ENCODE peak calls at places on chromosomes 6 and 20, in seven cellular contexts. One of them, this sample, is unnamed.

GRCh38 chr6:33604941-33605854 is 15.9 kb upstream of the ITPR3 start:
- DNase-seq in adrenal gland: no peak
- DNase-seq in SK-N-SH: no peak
- DNase-seq in adipocyte: no peak
- DNase-seq in tibial nerve: no peak
- DNase-seq in CD8-positive, alpha-beta memory T cell: no peak
- DNase-seq in fibroblast of mammary gland: peak; percentile 34
- DNase-seq in this sample: peak; percentile 73

GRCh38 chr6:51299649-51300380 is 481.1 kb downstream of the TFAP2B start:
- DNase-seq in adrenal gland: no peak
- DNase-seq in SK-N-SH: no peak
- DNase-seq in adipocyte: no peak
- DNase-seq in tibial nerve: no peak
- DNase-seq in CD8-positive, alpha-beta memory T cell: no peak
- DNase-seq in fibroblast of mammary gland: no peak
- DNase-seq in this sample: no peak

GRCh38 chr20:41978246-41978790 is 360.1 kb upstream of the CHD6 start:
- DNase-seq in adrenal gland: no peak
- DNase-seq in SK-N-SH: no peak
- DNase-seq in adipocyte: no peak
- DNase-seq in tibial nerve: no peak
- DNase-seq in CD8-positive, alpha-beta memory T cell: no peak
- DNase-seq in fibroblast of mammary gland: no peak
- DNase-seq in this sample: no peak

GRCh38 chr20:24981282-24981681 is 11.3 kb downstream of the APMAP start:
- DNase-seq in adrenal gland: no peak
- DNase-seq in SK-N-SH: no peak
- DNase-seq in adipocyte: no peak
- DNase-seq in tibial nerve: no peak
- DNase-seq in CD8-positive, alpha-beta memory T cell: no peak
- DNase-seq in fibroblast of mammary gland: no peak
- DNase-seq in this sample: no peak

GRCh38 chr20:4439461-4439860 is 282.2 kb upstream of the PRND start:
- DNase-seq in adrenal gland: no peak
- DNase-seq in SK-N-SH: no peak
- DNase-seq in adipocyte: no peak
- DNase-seq in tibial nerve: no peak
- DNase-seq in CD8-positive, alpha-beta memory T cell: no peak
- DNase-seq in fibroblast of mammary gland: no peak
- DNase-seq in this sample: peak; percentile 36

GRCh38 chr6:100846276-100846675 is 34.9 kb downstream of the ASCC3 start:
- DNase-seq in adrenal gland: no peak
- DNase-seq in SK-N-SH: no peak
- DNase-seq in adipocyte: no peak
- DNase-seq in tibial nerve: no peak
- DNase-seq in CD8-positive, alpha-beta memory T cell: no peak
- DNase-seq in fibroblast of mammary gland: no peak
- DNase-seq in this sample: no peak

GRCh38 chr6:54617730-54618129 is 228.8 kb upstream of the FAM83B start:
- DNase-seq in adrenal gland: no peak
- DNase-seq in SK-N-SH: no peak
- DNase-seq in adipocyte: peak; percentile 90
- DNase-seq in tibial nerve: no peak
- DNase-seq in CD8-positive, alpha-beta memory T cell: no peak
- DNase-seq in fibroblast of mammary gland: peak; percentile 74
- DNase-seq in this sample: peak; percentile 75

GRCh38 chr6:146788115-146788514 is 189.3 kb downstream of the ADGB start:
- DNase-seq in adrenal gland: no peak
- DNase-seq in SK-N-SH: no peak
- DNase-seq in adipocyte: no peak
- DNase-seq in tibial nerve: no peak
- DNase-seq in CD8-positive, alpha-beta memory T cell: no peak
- DNase-seq in fibroblast of mammary gland: peak; percentile 18
- DNase-seq in this sample: peak; percentile 12

GRCh38 chr20:37145014-37145413 is 34.1 kb upstream of the RPN2 start:
- DNase-seq in adrenal gland: no peak
- DNase-seq in SK-N-SH: no peak
- DNase-seq in adipocyte: peak; percentile 22
- DNase-seq in tibial nerve: no peak
- DNase-seq in CD8-positive, alpha-beta memory T cell: no peak
- DNase-seq in fibroblast of mammary gland: no peak
- DNase-seq in this sample: no peak

GRCh38 chr20:2696646-2697045 is 4.1 kb downstream of the EBF4 start:
- DNase-seq in adrenal gland: no peak
- DNase-seq in SK-N-SH: no peak
- DNase-seq in adipocyte: no peak
- DNase-seq in tibial nerve: no peak
- DNase-seq in CD8-positive, alpha-beta memory T cell: no peak
- DNase-seq in fibroblast of mammary gland: no peak
- DNase-seq in this sample: no peak

GRCh38 chr20:43926287-43926686 is 11.6 kb downstream of the TOX2 start:
- DNase-seq in adrenal gland: no peak
- DNase-seq in SK-N-SH: no peak
- DNase-seq in adipocyte: no peak
- DNase-seq in tibial nerve: no peak
- DNase-seq in CD8-positive, alpha-beta memory T cell: no peak
- DNase-seq in fibroblast of mammary gland: no peak
- DNase-seq in this sample: no peak

GRCh38 chr6:152136449-152136825 is 329.0 kb downstream of the ESR1 start:
- DNase-seq in adrenal gland: no peak
- DNase-seq in SK-N-SH: no peak
- DNase-seq in adipocyte: no peak
- DNase-seq in tibial nerve: no peak
- DNase-seq in CD8-positive, alpha-beta memory T cell: no peak
- DNase-seq in fibroblast of mammary gland: no peak
- DNase-seq in this sample: no peak

GRCh38 chr20:50788045-50788867 is 6.6 kb upstream of the BCAS4 start:
- DNase-seq in adrenal gland: no peak
- DNase-seq in SK-N-SH: peak; percentile 57
- DNase-seq in adipocyte: peak; percentile 84
- DNase-seq in tibial nerve: no peak
- DNase-seq in CD8-positive, alpha-beta memory T cell: no peak
- DNase-seq in fibroblast of mammary gland: peak; percentile 81
- DNase-seq in this sample: peak; percentile 75

GRCh38 chr6:22748681-22749080 is 179.3 kb downstream of the HDGFL1 start:
- DNase-seq in adrenal gland: no peak
- DNase-seq in SK-N-SH: no peak
- DNase-seq in adipocyte: no peak
- DNase-seq in tibial nerve: no peak
- DNase-seq in CD8-positive, alpha-beta memory T cell: no peak
- DNase-seq in fibroblast of mammary gland: no peak
- DNase-seq in this sample: no peak

GRCh38 chr6:140379919-140380318 is 1005.5 kb upstream of the CITED2 start:
- DNase-seq in adrenal gland: no peak
- DNase-seq in SK-N-SH: no peak
- DNase-seq in adipocyte: peak; percentile 68
- DNase-seq in tibial nerve: no peak
- DNase-seq in CD8-positive, alpha-beta memory T cell: no peak
- DNase-seq in fibroblast of mammary gland: peak; percentile 71
- DNase-seq in this sample: peak; percentile 88

GRCh38 chr6:20564269-20564668 is 30.0 kb downstream of the CDKAL1 start:
- DNase-seq in adrenal gland: no peak
- DNase-seq in SK-N-SH: no peak
- DNase-seq in adipocyte: peak; percentile 62
- DNase-seq in tibial nerve: no peak
- DNase-seq in CD8-positive, alpha-beta memory T cell: no peak
- DNase-seq in fibroblast of mammary gland: peak; percentile 35
- DNase-seq in this sample: peak; percentile 50

GRCh38 chr6:146582857-146583256 is 15.9 kb upstream of the ADGB start:
- DNase-seq in adrenal gland: peak; percentile 31
- DNase-seq in SK-N-SH: no peak
- DNase-seq in adipocyte: peak; percentile 31
- DNase-seq in tibial nerve: peak; percentile 28
- DNase-seq in CD8-positive, alpha-beta memory T cell: no peak
- DNase-seq in fibroblast of mammary gland: peak; percentile 24
- DNase-seq in this sample: no peak

GRCh38 chr6:10256113-10256690 is 158.7 kb downstream of the TFAP2A start:
- DNase-seq in adrenal gland: no peak
- DNase-seq in SK-N-SH: peak; percentile 7
- DNase-seq in adipocyte: peak; percentile 18
- DNase-seq in tibial nerve: no peak
- DNase-seq in CD8-positive, alpha-beta memory T cell: no peak
- DNase-seq in fibroblast of mammary gland: no peak
- DNase-seq in this sample: peak; percentile 60

GRCh38 chr6:46465294-46466165 is 25.7 kb downstream of the RCAN2 start:
- DNase-seq in adrenal gland: no peak
- DNase-seq in SK-N-SH: no peak
- DNase-seq in adipocyte: peak; percentile 24
- DNase-seq in tibial nerve: no peak
- DNase-seq in CD8-positive, alpha-beta memory T cell: no peak
- DNase-seq in fibroblast of mammary gland: peak; percentile 37
- DNase-seq in this sample: peak; percentile 44

GRCh38 chr20:63531686-63532448 is 5.3 kb downstream of the PTK6 start:
- DNase-seq in adrenal gland: no peak
- DNase-seq in SK-N-SH: peak; percentile 32
- DNase-seq in adipocyte: no peak
- DNase-seq in tibial nerve: no peak
- DNase-seq in CD8-positive, alpha-beta memory T cell: no peak
- DNase-seq in fibroblast of mammary gland: no peak
- DNase-seq in this sample: no peak

GRCh38 chr6:2969549-2969948 is 1.8 kb downstream of the SERPINB6 start:
- DNase-seq in adrenal gland: no peak
- DNase-seq in SK-N-SH: no peak
- DNase-seq in adipocyte: no peak
- DNase-seq in tibial nerve: no peak
- DNase-seq in CD8-positive, alpha-beta memory T cell: no peak
- DNase-seq in fibroblast of mammary gland: no peak
- DNase-seq in this sample: no peak
- H3K4me3 ChIP-seq in adrenal gland: no peak overlapping the region
- H3K4me3 ChIP-seq in SK-N-SH: no peak overlapping the region
- H3K4me3 ChIP-seq in adipocyte: no peak overlapping the region
- H3K4me3 ChIP-seq in tibial nerve: no peak overlapping the region
- H3K4me3 ChIP-seq in CD8-positive, alpha-beta memory T cell: no peak overlapping the region
- H3K4me3 ChIP-seq in fibroblast of mammary gland: no peak overlapping the region
- H3K4me3 ChIP-seq in this sample: peak overlapping the region; percentile 63

DNA sequence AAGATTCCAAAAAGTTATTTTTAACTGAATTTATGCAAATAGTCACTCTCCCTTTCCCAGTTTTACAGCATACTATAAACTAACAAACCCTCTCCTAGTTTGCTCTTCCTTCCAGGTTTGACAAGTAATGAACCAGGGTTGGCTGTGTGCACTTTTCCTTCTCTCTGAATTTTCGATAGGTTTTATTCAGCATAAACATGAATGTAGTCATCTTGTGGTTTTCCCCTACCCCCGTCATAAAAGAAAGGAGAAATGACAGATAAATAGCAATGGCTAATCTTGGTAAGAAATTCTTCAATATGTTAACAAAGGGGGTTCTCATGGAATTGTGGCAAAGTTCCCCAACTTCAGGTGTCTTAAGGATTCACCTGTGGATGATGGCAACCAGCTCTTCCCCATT is 26.3 kb downstream of the PRDM1 start:
- DNase-seq in adrenal gland: no peak
- DNase-seq in SK-N-SH: no peak
- DNase-seq in adipocyte: no peak
- DNase-seq in tibial nerve: no peak
- DNase-seq in CD8-positive, alpha-beta memory T cell: no peak
- DNase-seq in fibroblast of mammary gland: no peak
- DNase-seq in this sample: no peak
- H3K4me3 ChIP-seq in adrenal gland: no peak overlapping the region
- H3K4me3 ChIP-seq in SK-N-SH: no peak overlapping the region
- H3K4me3 ChIP-seq in adipocyte: no peak overlapping the region
- H3K4me3 ChIP-seq in tibial nerve: no peak overlapping the region
- H3K4me3 ChIP-seq in CD8-positive, alpha-beta memory T cell: peak overlapping the region; percentile 21
- H3K4me3 ChIP-seq in fibroblast of mammary gland: no peak overlapping the region
- H3K4me3 ChIP-seq in this sample: no peak overlapping the region

GRCh38 chr6:3849681-3850450 is 693 bp downstream of the FAM50B start:
- DNase-seq in adrenal gland: peak; percentile 43
- DNase-seq in SK-N-SH: no peak
- DNase-seq in adipocyte: peak; percentile 22
- DNase-seq in tibial nerve: no peak
- DNase-seq in CD8-positive, alpha-beta memory T cell: no peak
- DNase-seq in fibroblast of mammary gland: no peak
- DNase-seq in this sample: no peak
- H3K4me3 ChIP-seq in adrenal gland: no peak overlapping the region
- H3K4me3 ChIP-seq in SK-N-SH: peak overlapping the region; percentile 54
- H3K4me3 ChIP-seq in adipocyte: peak overlapping the region; percentile 78
- H3K4me3 ChIP-seq in tibial nerve: peak overlapping the region; percentile 46
- H3K4me3 ChIP-seq in CD8-positive, alpha-beta memory T cell: peak overlapping the region; percentile 69
- H3K4me3 ChIP-seq in fibroblast of mammary gland: peak overlapping the region; percentile 61
- H3K4me3 ChIP-seq in this sample: peak overlapping the region; percentile 63

GRCh38 chr20:49589747-49590146 is 21.8 kb upstream of the PTGIS start:
- DNase-seq in adrenal gland: no peak
- DNase-seq in SK-N-SH: no peak
- DNase-seq in adipocyte: no peak
- DNase-seq in tibial nerve: no peak
- DNase-seq in CD8-positive, alpha-beta memory T cell: no peak
- DNase-seq in fibroblast of mammary gland: no peak
- DNase-seq in this sample: no peak

GRCh38 chr20:49591217-49591865 is 23.4 kb upstream of the PTGIS start:
- DNase-seq in adrenal gland: no peak
- DNase-seq in SK-N-SH: no peak
- DNase-seq in adipocyte: peak; percentile 73
- DNase-seq in tibial nerve: no peak
- DNase-seq in CD8-positive, alpha-beta memory T cell: no peak
- DNase-seq in fibroblast of mammary gland: no peak
- DNase-seq in this sample: peak; percentile 59

GRCh38 chr20:49592120-49592519 is 24.2 kb upstream of the PTGIS start:
- DNase-seq in adrenal gland: no peak
- DNase-seq in SK-N-SH: no peak
- DNase-seq in adipocyte: no peak
- DNase-seq in tibial nerve: no peak
- DNase-seq in CD8-positive, alpha-beta memory T cell: no peak
- DNase-seq in fibroblast of mammary gland: no peak
- DNase-seq in this sample: no peak

GRCh38 chr20:49593441-49594142 is 25.7 kb upstream of the PTGIS start:
- DNase-seq in adrenal gland: no peak
- DNase-seq in SK-N-SH: no peak
- DNase-seq in adipocyte: no peak
- DNase-seq in tibial nerve: no peak
- DNase-seq in CD8-positive, alpha-beta memory T cell: no peak
- DNase-seq in fibroblast of mammary gland: no peak
- DNase-seq in this sample: no peak

DNA sequence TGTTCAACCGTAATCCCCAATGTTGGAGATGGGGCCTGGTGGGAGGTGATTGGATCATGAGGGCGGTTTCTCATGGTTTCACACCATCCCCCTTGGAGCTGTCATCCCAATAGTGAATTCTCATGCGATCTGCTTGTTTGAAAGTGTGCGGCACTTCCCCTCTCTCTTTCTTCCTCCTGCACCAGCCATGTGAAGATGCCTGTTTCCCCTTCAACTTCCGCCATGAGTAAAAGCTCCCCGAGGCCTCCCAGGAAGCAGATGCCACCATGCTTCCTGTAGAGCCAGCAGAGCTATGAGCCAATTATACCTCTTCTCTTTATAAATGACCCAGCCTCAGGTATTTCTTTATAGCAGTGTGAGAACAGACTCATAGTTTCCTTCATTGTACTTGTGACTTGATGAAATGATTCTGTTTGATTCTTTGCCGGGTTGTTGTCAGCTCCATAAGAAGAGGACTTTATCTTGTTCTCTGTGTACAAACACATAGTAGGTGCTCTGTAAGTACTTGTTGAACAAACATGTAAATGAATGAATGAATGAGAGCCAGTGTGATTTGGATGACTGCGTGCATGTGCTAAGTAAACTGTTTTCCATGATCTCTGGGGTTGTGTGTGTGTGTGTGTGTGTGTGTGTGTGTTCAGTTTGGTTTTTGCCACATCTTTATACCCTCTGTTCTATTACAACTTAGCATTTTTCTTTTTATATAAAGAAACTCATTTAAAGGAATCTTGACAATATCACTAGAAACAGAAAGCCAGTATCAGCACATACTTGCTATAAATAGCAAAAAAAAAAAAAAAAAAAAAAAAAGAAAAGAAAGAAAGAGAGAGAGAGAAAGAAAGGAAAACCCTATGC is 22.5 kb upstream of the PTGIS start:
- DNase-seq in adrenal gland: no peak
- DNase-seq in SK-N-SH: no peak
- DNase-seq in adipocyte: no peak
- DNase-seq in tibial nerve: no peak
- DNase-seq in CD8-positive, alpha-beta memory T cell: no peak
- DNase-seq in fibroblast of mammary gland: no peak
- DNase-seq in this sample: no peak
- H3K4me3 ChIP-seq in adrenal gland: no peak overlapping the region
- H3K4me3 ChIP-seq in SK-N-SH: no peak overlapping the region
- H3K4me3 ChIP-seq in adipocyte: no peak overlapping the region
- H3K4me3 ChIP-seq in tibial nerve: no peak overlapping the region
- H3K4me3 ChIP-seq in CD8-positive, alpha-beta memory T cell: no peak overlapping the region
- H3K4me3 ChIP-seq in fibroblast of mammary gland: no peak overlapping the region
- H3K4me3 ChIP-seq in this sample: no peak overlapping the region